ENCODE peak calls at places on chromosomes 6 and 20, in four cellular contexts. S, Q, G and A are unnamed samples.

GRCh38 chr20:43681468-43681942 is 14.6 kb downstream of the MYBL2 start:
- DNase-seq in S (no peak), Q (no peak), G (peak), A (no peak)

GRCh38 chr6:161415302-161415855 is 141.5 kb upstream of the AGPAT4 start:
- DNase-seq in Q (no peak), S (peak), G (no peak), A (no peak)

GRCh38 chr6:104956663-104957294 is at the start of gene LIN28B:
- DNase-seq in Q (no peak), S (no peak), G (no peak), A (no peak)

GRCh38 chr6:15417811-15418210 is 171.9 kb downstream of the JARID2 start:
- DNase-seq in Q (peak), G (no peak), S (peak), A (no peak)

GRCh38 chr6:128519132-128519930 is 1.1 kb downstream of the PTPRK start:
- DNase-seq in G (peak), Q (peak), S (peak), A (no peak)

GRCh38 chr20:10228330-10228729 is 9.7 kb downstream of the SNAP25 start:
- DNase-seq in S (no peak), G (no peak), Q (no peak), A (no peak)

GRCh38 chr6:167481527-167481926 is 156.6 kb downstream of the TTLL2 start:
- DNase-seq in S (no peak), Q (no peak), G (no peak), A (no peak)

GRCh38 chr20:38108438-38109024 is 56.5 kb downstream of the TGM2 start:
- DNase-seq in Q (peak), S (peak), G (no peak), A (no peak)

DNA sequence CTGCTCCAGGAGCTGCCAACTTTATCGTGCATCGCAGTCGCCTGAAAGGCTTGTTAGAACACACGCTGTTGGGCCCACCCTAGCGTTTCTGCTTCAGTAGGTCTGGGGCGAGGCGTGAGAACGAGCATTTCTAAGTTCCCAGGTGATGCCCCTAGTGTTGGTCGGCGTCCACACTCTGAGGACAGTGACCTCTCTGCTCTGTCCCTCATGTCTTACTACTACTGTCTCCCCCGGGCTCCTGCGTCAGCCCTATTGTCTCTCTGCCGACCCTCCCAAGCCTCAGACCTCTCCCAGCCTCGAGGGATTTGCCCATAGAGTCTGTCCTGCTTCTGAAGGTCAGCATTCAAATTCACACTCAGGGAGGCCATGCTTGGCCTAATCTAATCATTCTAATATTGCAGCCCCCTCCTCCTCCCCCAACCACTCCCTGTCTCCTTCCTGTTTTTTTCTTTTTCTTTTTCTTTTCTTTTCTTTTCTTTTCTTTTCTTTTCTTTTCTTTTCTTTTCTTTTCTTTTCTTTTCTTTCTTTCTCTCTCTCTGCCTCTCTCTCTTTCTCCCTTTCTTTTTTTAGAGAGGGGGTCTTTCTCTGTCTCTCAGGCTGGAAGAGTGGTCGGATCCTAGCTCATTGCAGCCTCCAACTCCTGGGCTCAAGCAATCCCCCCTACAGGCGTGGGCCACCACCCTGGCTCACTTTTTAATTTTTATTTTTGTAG is 873 bp upstream of the ZFP64 start:
- DNase-seq in Q (peak), S (no peak), G (peak), A (no peak)
- TF ChIP-seq CTCF in Q (no peak), S (peak), G (peak), A (no peak)

GRCh38 chr6:152598858-152599537 is 38.2 kb downstream of the SYNE1 start:
- DNase-seq in S (peak), Q (peak), G (no peak), A (no peak)

GRCh38 chr6:152594726-152595125 is 42.4 kb downstream of the SYNE1 start:
- DNase-seq in G (no peak), S (no peak), Q (no peak), A (no peak)

GRCh38 chr6:152596706-152597105 is 40.5 kb downstream of the SYNE1 start:
- DNase-seq in G (no peak), S (no peak), Q (no peak), A (no peak)

GRCh38 chr6:152598421-152598820 is 38.7 kb downstream of the SYNE1 start:
- DNase-seq in Q (peak), G (no peak), S (peak), A (no peak)

DNA sequence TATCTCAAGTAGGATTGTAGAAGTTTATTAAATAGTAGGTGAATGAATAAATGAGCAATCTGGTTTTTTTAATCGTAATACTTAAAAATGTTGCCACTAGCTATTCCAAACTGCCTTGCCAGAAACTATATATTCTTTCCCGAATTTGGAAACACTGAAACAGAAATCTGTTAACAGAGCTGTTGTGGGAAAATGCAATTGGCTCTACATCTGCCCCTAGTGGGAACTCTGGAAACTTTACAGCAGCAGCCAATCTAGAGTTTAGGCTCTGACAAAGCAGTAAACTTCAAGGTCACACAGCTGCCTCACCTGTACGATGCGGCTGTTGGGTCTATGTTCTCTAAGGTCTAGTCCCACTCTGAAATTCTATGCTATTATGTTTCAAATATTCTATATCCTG is 41.7 kb downstream of the SYNE1 start:
- DNase-seq in G (no peak), Q (peak), S (peak), A (no peak)
- TF ChIP-seq CTCF in G (no peak), Q (peak), S (peak), A (no peak)

GRCh38 chr6:169962604-169963469 is 211.4 kb downstream of the ERMARD start:
- DNase-seq in S (no peak), G (no peak), Q (no peak), A (no peak)

GRCh38 chr6:169960891-169961611 is 209.6 kb downstream of the ERMARD start:
- DNase-seq in G (no peak), Q (no peak), S (no peak), A (no peak)

GRCh38 chr6:169960531-169960890 is 209.1 kb downstream of the ERMARD start:
- DNase-seq in S (no peak), Q (no peak), G (no peak), A (no peak)

GRCh38 chr6:169963581-169964297 is 212.3 kb downstream of the ERMARD start:
- DNase-seq in S (no peak), G (no peak), Q (no peak), A (no peak)

GRCh38 chr6:169961772-169962561 is 210.5 kb downstream of the ERMARD start:
- DNase-seq in G (no peak), Q (no peak), S (peak), A (no peak)
- TF ChIP-seq CTCF in G (peak), Q (no peak), S (peak), A (no peak)

GRCh38 chr20:40265872-40266533 is 423.0 kb downstream of the MAFB start:
- DNase-seq in S (peak), G (no peak), Q (no peak), A (no peak)
- TF ChIP-seq CTCF in S (peak), G (no peak), Q (no peak), A (no peak)

DNA sequence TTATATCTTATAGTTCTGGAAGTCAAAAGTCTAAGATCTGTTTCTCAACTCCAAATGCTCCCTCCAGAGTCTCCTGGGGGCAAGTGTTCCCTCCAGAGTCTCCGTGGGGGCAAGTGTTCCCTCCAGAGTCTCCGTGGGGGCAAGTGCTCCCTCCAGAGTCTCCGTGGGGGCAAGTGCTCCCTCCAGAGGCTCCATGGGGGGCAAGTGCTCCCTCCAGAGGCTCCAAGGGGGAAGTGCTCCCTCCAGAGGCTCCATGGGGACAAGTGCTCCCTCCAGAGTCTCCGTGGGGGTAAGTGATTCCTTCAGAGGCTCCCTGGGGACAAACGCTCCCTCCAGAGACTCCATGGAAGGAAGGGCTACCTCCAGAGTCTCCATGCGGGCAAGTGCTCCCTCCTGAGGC is 34.0 kb upstream of the THBS2 start:
- DNase-seq in S (no peak), G (no peak), Q (no peak), A (no peak)
- TF ChIP-seq CTCF in S (peak), G (no peak), Q (peak), A (no peak)

GRCh38 chr6:35674594-35674993 is 14.1 kb downstream of the FKBP5 start:
- DNase-seq in G (no peak), S (no peak), Q (no peak), A (no peak)
- TF ChIP-seq CTCF in G (no peak), S (no peak), Q (no peak), A (no peak)

DNA sequence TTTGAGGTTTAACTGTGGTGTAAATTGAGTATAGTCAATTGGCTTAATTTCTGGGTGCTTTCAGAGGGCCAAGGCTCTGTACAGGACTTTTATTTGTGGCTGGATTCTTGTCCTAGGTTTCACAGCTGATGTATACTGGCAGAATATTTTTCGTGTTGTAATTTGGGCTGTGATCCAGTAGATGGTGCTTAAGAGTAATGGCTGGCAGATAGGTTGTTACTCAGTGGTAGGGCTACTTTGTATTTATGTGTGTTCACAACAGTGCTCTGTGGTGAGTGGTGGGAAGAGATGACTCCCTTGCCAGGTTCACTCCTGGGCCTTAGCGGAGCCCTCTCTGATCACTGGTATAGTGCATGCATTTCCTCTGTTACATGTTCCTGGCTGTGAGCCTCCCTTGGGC is 34.5 kb upstream of the FERMT1 start:
- DNase-seq in Q (no peak), S (peak), G (no peak), A (no peak)
- TF ChIP-seq CTCF in Q (peak), S (peak), G (no peak), A (no peak)

DNA sequence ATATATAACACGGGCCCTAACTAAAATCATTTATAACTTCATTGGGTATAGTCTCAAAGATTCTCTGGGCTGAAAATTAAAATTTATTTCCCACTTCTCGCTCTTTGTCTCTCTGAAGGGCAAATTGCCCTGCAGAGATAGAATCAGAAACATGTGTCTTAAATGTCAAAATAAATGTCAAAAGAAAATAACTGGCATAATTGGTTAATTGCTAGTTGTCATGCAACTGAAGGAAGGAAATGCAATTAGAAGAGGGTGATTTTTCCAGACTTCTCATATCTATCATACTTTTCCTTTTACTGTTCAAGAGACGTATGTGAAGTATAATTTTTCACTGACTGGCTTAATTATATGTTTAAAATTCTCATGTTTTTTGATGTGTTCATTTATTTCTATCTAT is 80.3 kb upstream of the HMGCLL1 start:
- DNase-seq in S (no peak), Q (no peak), G (no peak), A (no peak)
- TF ChIP-seq CTCF in S (no peak), Q (no peak), G (no peak), A (no peak)

DNA sequence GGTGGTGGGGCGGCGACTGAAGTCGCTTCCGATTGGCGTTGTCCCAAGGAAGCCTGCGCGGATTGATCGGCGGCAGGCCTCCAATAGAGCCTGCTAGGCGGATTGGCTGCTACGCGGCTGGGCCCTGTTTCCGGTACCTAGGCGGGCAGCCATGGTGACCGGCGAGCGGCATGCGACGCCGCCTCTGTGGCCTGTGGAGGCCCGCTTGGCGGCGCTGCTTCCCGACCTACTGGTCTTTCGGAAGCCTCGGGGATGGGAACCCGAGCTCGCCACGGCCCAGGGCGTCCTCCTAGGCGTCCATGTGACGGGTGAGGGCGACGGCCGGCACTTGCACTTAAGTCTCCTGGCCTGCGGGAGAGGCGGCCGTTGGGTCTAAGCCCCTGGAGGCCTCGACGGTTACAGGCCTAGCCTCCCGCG is 28.1 kb downstream of the NFYA start:
- DNase-seq in S (no peak), Q (no peak), G (no peak), A (no peak)
- TF ChIP-seq CTCF in S (no peak), Q (no peak), G (no peak), A (no peak)

GRCh38 chr6:37020426-37021211 is 15.2 kb downstream of the FGD2 start:
- DNase-seq in S (no peak), G (no peak), Q (no peak), A (no peak)

GRCh38 chr6:37018152-37019064 is 13.0 kb downstream of the FGD2 start:
- DNase-seq in Q (peak), G (peak), S (peak), A (peak)

GRCh38 chr6:37022135-37022863 is 16.8 kb downstream of the FGD2 start:
- DNase-seq in G (no peak), S (no peak), Q (no peak), A (no peak)

GRCh38 chr6:37019065-37019450 is 13.6 kb downstream of the FGD2 start:
- DNase-seq in G (no peak), Q (no peak), S (no peak), A (no peak)

GRCh38 chr6:37021356-37022129 is 16.1 kb downstream of the FGD2 start:
- DNase-seq in Q (peak), G (no peak), S (peak), A (no peak)
- TF ChIP-seq CTCF in Q (peak), G (peak), S (peak), A (no peak)